ENCODE peak calls at places on chromosomes 16 and 17, in five cellular contexts. T is fibroblast of pulmonary artery, W is fibroblast of villous mesenchyme, B is BJ, H is heart right ventricle. C is an unnamed sample.
A peak's percentile ranks its signal among the peaks of the same experiment; 100 is the strongest.

GRCh38 chr17:44095647-44096496 is 25.3 kb downstream of the G6PC3 start:
- DNase-seq in W (peak; percentile 96), H (peak; percentile 90), T (peak; percentile 95), B (peak; percentile 63), C (peak; percentile 97)

GRCh38 chr17:73288534-73289302 is 23.1 kb downstream of the CDC42EP4 start:
- DNase-seq in B (no peak), H (peak; percentile 70), T (no peak), W (no peak), C (no peak)

GRCh38 chr17:41914358-41914766 is 4.4 kb downstream of the ACLY start:
- DNase-seq in H (no peak), W (peak; percentile 83), T (no peak), B (no peak), C (peak; percentile 65)

GRCh38 chr17:12737740-12738469 is 51.4 kb upstream of the ARHGAP44 start:
- DNase-seq in W (no peak), H (no peak), T (no peak), B (no peak), C (peak; percentile 15)

GRCh38 chr17:59872351-59872750 is 20.4 kb downstream of the TUBD1 start:
- DNase-seq in W (no peak), T (no peak), H (no peak), B (no peak), C (no peak)

GRCh38 chr17:57875109-57876022 is 25.5 kb upstream of the MRPS23 start:
- DNase-seq in T (peak; percentile 98), W (peak; percentile 98), B (peak; percentile 90), H (peak; percentile 82), C (peak; percentile 98)

GRCh38 chr16:565420-566330 is 1.1 kb upstream of the NHLRC4 start:
- DNase-seq in W (no peak), B (no peak), T (no peak), H (no peak), C (no peak)

GRCh38 chr16:64440421-64440831 is 681.4 kb downstream of the CDH11 start:
- DNase-seq in B (peak; percentile 98), W (peak; percentile 81), H (peak; percentile 7), T (peak; percentile 96), C (peak; percentile 94)

GRCh38 chr16:57732011-57732410 is 3.6 kb upstream of the KATNB1 start:
- DNase-seq in T (peak; percentile 68), W (peak; percentile 86), H (no peak), B (peak; percentile 37), C (peak; percentile 33)

GRCh38 chr17:50354776-50355175 is 8.8 kb downstream of the XYLT2 start:
- DNase-seq in T (no peak), B (no peak), H (no peak), W (no peak), C (no peak)

GRCh38 chr17:81453049-81453448 is 57.8 kb downstream of the BAHCC1 start:
- DNase-seq in H (no peak), B (no peak), W (no peak), T (no peak), C (no peak)

GRCh38 chr16:64391009-64391663 is 730.7 kb downstream of the CDH11 start:
- DNase-seq in T (peak; percentile 44), B (no peak), W (peak; percentile 24), H (no peak), C (peak; percentile 55)

GRCh38 chr16:66251406-66252160 is 114.9 kb upstream of the CDH5 start:
- DNase-seq in W (no peak), T (no peak), H (no peak), B (no peak), C (no peak)

GRCh38 chr17:8742828-8743227 is 1.8 kb downstream of the CCDC42 start:
- DNase-seq in T (no peak), B (no peak), W (no peak), H (no peak), C (no peak)
- TF ChIP-seq CTCF in T (no peak), B (no peak), W (no peak), H (no peak), C (no peak)

GRCh38 chr17:76700290-76700626 is 10.5 kb downstream of the MXRA7 start:
- DNase-seq in H (no peak), B (no peak), W (no peak), T (no peak), C (no peak)

GRCh38 chr17:76697702-76698465 is 12.9 kb downstream of the MXRA7 start:
- DNase-seq in T (peak; percentile 63), H (no peak), B (no peak), W (peak; percentile 79), C (no peak)

GRCh38 chr17:76701471-76701967 is 9.2 kb downstream of the MXRA7 start:
- DNase-seq in B (no peak), H (no peak), T (no peak), W (no peak), C (no peak)

GRCh38 chr17:76702941-76703637 is 7.7 kb downstream of the MXRA7 start:
- DNase-seq in H (no peak), T (no peak), B (no peak), W (no peak), C (no peak)

DNA sequence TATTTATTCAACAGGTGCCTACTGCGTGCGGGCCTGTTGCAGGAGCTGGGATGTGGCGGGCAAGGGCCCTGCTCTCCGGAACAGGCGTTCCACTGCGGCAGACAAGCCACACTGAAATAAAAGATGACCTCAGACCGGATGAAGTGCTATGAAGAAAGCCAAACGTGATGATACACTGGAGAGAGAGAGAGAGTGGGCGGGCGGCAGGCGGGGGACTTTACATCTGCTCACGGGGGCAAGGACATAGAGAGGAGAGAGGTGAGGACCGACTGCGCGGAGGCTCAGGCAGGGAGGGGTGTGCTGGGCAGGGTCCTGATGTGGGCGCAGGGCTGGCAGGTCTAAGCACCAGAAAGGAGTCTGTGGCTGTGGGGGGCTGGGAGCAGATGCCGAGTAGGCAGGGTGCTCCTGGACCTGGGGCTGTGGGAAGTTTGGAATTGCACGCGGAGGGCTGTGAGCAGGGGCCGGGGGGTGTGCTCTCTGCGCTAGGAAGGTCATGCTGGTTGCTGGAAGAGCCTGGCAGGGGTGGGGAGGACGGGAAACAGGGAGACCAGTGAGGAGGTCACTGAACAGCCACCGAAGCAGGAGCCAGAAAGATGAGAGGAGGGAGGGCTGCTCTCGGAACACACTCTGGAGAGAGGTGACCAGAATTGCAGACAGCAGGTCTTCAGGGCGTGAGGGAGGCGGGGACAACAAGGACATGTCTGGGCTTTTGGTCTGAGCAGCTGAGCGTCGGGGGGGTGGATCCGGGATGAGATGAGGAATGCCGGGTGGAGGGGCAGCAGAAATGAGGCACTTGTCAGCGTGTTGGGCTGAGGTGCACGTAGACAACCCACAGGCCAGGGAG is 9.9 kb downstream of the MXRA7 start:
- DNase-seq in T (peak; percentile 88), W (peak; percentile 89), B (peak; percentile 70), H (peak; percentile 89), C (peak; percentile 81)
- H3K4me3 ChIP-seq in T (peak overlapping the region; percentile 5), W (peak overlapping the region; percentile 26), B (peak overlapping the region; percentile 34), H (peak overlapping the region; percentile 53), C (peak overlapping the region; percentile 40)

DNA sequence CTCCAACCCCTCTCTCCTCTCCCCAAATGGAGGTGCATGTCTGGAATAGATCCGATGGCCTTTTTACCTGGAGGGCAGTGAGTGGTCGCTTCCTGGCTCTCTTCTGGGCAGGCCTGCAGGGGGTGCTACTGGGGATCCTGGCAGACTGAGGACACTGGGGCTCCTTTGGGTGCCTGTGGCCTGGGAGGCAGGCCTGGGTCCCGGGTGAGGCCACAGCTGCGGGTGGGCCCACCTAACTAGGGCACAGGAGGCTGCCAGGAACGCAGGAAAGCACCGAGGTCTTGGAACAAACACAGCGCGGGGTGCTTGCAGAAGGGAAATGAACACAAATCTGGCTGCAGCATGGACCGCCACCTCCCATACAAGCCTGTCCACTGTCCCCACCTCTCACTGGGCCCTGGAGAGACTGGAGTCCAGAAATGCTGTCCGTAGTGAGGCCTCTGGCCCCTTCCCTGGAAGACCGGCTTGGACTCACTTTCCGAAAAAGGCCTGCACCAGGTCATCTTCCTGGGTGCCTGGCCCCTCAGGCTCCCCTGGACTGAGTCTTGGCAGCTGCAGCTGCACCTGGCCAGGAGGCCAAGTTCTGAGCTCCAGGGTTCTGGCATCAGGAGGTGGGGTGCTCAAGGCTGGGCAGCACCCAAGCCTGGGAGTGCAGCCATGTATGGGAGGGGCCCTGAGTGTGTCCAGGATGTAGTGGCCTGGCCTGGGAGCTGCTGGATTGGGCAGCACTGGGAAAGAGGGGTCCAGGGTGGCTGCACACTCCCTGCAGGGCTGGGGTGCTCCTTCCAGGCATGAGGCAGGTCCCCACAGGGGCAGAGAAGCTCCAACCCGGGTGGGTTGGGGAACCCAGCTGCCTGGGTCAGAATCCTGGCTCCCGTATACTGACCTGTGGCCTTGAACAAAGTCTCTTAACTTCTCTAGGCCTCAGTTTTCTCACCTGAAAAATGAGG is 195.1 kb downstream of the IRF8 start:
- DNase-seq in B (no peak), H (no peak), W (no peak), T (no peak), C (no peak)
- TF ChIP-seq CTCF in B (peak; percentile 28), H (no peak), W (peak; percentile 25), T (no peak), C (peak; percentile 39)

GRCh38 chr17:1714488-1714979 is 4.4 kb upstream of the TLCD2 start:
- DNase-seq in B (peak; percentile 91), H (peak; percentile 100), T (peak; percentile 98), W (peak; percentile 98), C (peak; percentile 99)

GRCh38 chr17:1713878-1714487 is 3.8 kb upstream of the TLCD2 start:
- DNase-seq in W (peak; percentile 47), T (peak; percentile 56), H (no peak), B (no peak), C (peak; percentile 56)

GRCh38 chr17:1711804-1712203 is 1.6 kb upstream of the TLCD2 start:
- DNase-seq in T (no peak), H (no peak), W (peak; percentile 39), B (no peak), C (no peak)

GRCh38 chr17:1712271-1712670 is 2.1 kb upstream of the TLCD2 start:
- DNase-seq in T (no peak), H (no peak), B (no peak), W (no peak), C (no peak)

GRCh38 chr17:1713160-1713877 is 3.1 kb upstream of the TLCD2 start:
- DNase-seq in H (no peak), W (no peak), B (no peak), T (no peak), C (no peak)
- H3K4me3 ChIP-seq in H (peak overlapping the region; percentile 90), W (peak overlapping the region; percentile 83), B (peak overlapping the region; percentile 97), T (peak overlapping the region; percentile 88), C (peak overlapping the region; percentile 94)